ENCODE peak calls at places on chromosomes 13 and 19, in nine cellular contexts. I is nephron progenitor cell; H is T-helper 1 cell; Q is AG10803; O is small intestine; Z is HT1080; B is effector CD4-positive, alpha-beta T cell; R is NCI-H1694; X is midbrain. M is an unnamed sample.
A peak's percentile ranks its signal among the peaks of the same experiment; 100 is the strongest.

GRCh38 chr13:99974296-99974938 is 2.9 kb upstream of the ZIC5 start:
- DNase-seq in Q (no peak), H (no peak), R (no peak), I (no peak), X (no peak), Z (no peak), B (no peak), O (no peak), M (no peak)

GRCh38 chr13:93709511-93710244 is 483.1 kb downstream of the GPC6 start:
- DNase-seq in O (no peak), X (no peak), Z (no peak), H (no peak), R (no peak), I (no peak), Q (peak; percentile 72), B (no peak), M (no peak)

GRCh38 chr13:97549201-97549600 is 115.2 kb downstream of the RAP2A start:
- DNase-seq in O (no peak), X (no peak), Q (no peak), H (no peak), B (no peak), I (no peak), Z (no peak), R (no peak), M (no peak)

GRCh38 chr19:2819540-2820111 is at the start of gene ZNF554:
- DNase-seq in Q (peak; percentile 93), R (peak; percentile 85), Z (peak; percentile 91), H (peak; percentile 96), X (peak; percentile 95), B (peak; percentile 99), I (peak; percentile 100), O (peak; percentile 93), M (peak; percentile 86)

GRCh38 chr19:32372726-32373613 is 27.6 kb downstream of the ZNF507 start:
- DNase-seq in X (no peak), O (no peak), I (no peak), R (no peak), H (no peak), Z (peak; percentile 53), B (no peak), Q (peak; percentile 36), M (no peak)

GRCh38 chr13:113544071-113544891 is 40.3 kb upstream of the TFDP1 start:
- DNase-seq in R (no peak), O (peak; percentile 38), X (no peak), Q (no peak), H (no peak), I (no peak), Z (no peak), B (no peak), M (no peak)

GRCh38 chr19:16301999-16302694 is 22.5 kb upstream of the KLF2 start:
- DNase-seq in O (no peak), B (no peak), R (no peak), Z (peak; percentile 93), H (no peak), I (no peak), Q (peak; percentile 27), X (no peak), M (peak; percentile 64)

GRCh38 chr19:10219678-10220077 is 11.5 kb downstream of the S1PR2 start:
- DNase-seq in R (no peak), I (peak; percentile 33), H (peak; percentile 44), B (no peak), Z (peak; percentile 46), Q (peak; percentile 43), X (no peak), O (peak; percentile 21), M (peak; percentile 49)

GRCh38 chr19:38649305-38650179 is 2.1 kb downstream of the ACTN4 start:
- DNase-seq in Z (peak; percentile 62), Q (no peak), B (no peak), I (no peak), O (peak; percentile 93), R (no peak), H (no peak), X (no peak), M (peak; percentile 82)

GRCh38 chr19:39154626-39155100 is 29.1 kb downstream of the PAK4 start:
- DNase-seq in B (no peak), R (no peak), O (peak; percentile 61), H (no peak), X (no peak), Q (no peak), I (no peak), Z (no peak), M (peak; percentile 69)

M was measured in mammary epithelial cell.